ENCODE peak calls at places on chromosome 13, in eight cellular contexts. N is LNCaP clone FGC, X is transverse colon, V is WERI-Rb-1, Z is GM23338, G is NT2/D1, Q is HFF-Myc, O is Peyer's patch. B is an unnamed sample.

GRCh38 chr13:82654851-82655517 is 1227.3 kb downstream of the SLITRK1 start:
- DNase-seq in N (peak), X (peak), V (no peak), Z (no peak), G (no peak), Q (no peak), O (peak), B (no peak)

GRCh38 chr13:95039415-95039814 is 261.8 kb downstream of the ABCC4 start:
- DNase-seq in N (no peak), X (no peak), V (no peak), Z (no peak), G (no peak), Q (no peak), O (no peak), B (no peak)

GRCh38 chr13:91813255-91813654 is 414.8 kb downstream of the GPC5 start:
- DNase-seq in N (no peak), X (no peak), V (no peak), Z (no peak), G (no peak), Q (no peak), O (no peak), B (no peak)

GRCh38 chr13:49840667-49841066 is 48.2 kb upstream of the KPNA3 start:
- DNase-seq in N (no peak), X (no peak), V (no peak), Z (peak), G (peak), Q (no peak), O (no peak), B (no peak)

GRCh38 chr13:80873589-80873988 is 532.7 kb upstream of the SPRY2 start:
- DNase-seq in N (no peak), X (no peak), V (no peak), Z (no peak), G (no peak), Q (no peak), O (no peak), B (no peak)

GRCh38 chr13:31631716-31632115 is 107.6 kb upstream of the RXFP2 start:
- DNase-seq in N (no peak), X (no peak), V (no peak), Z (peak), G (no peak), Q (no peak), O (no peak), B (no peak)

GRCh38 chr13:39776439-39776838 is 121.0 kb downstream of the COG6 start:
- DNase-seq in N (no peak), X (no peak), V (no peak), Z (no peak), G (no peak), Q (peak), O (no peak), B (no peak)

GRCh38 chr13:37094840-37095239 is 10.6 kb downstream of the CSNK1A1L start:
- DNase-seq in N (no peak), X (no peak), V (no peak), Z (no peak), G (no peak), Q (no peak), O (no peak), B (no peak)

GRCh38 chr13:43877788-43878187 is 1.8 kb downstream of the CCDC122 start:
- DNase-seq in N (no peak), X (no peak), V (no peak), Z (no peak), G (no peak), Q (no peak), O (no peak), B (no peak)

GRCh38 chr13:111659236-111659635 is 338.8 kb downstream of the TEX29 start:
- DNase-seq in N (no peak), X (no peak), V (no peak), Z (no peak), G (no peak), Q (no peak), O (no peak), B (no peak)

GRCh38 chr13:110010433-110011135 is 224.2 kb upstream of the IRS2 start:
- DNase-seq in N (no peak), X (no peak), V (no peak), Z (no peak), G (no peak), Q (no peak), O (no peak), B (no peak)

GRCh38 chr13:45178349-45179142 is 22.3 kb downstream of the KCTD4 start:
- DNase-seq in N (no peak), X (no peak), V (no peak), Z (no peak), G (no peak), Q (no peak), O (no peak), B (peak)

GRCh38 chr13:33017410-33017929 is 1.2 kb downstream of the KL start:
- DNase-seq in N (no peak), X (peak), V (peak), Z (peak), G (no peak), Q (no peak), O (peak), B (peak)
- H3K4me3 ChIP-seq in N (no peak), X (no peak), V (peak), Z (peak), G (no peak), Q (no peak), O (peak), B (peak)

DNA sequence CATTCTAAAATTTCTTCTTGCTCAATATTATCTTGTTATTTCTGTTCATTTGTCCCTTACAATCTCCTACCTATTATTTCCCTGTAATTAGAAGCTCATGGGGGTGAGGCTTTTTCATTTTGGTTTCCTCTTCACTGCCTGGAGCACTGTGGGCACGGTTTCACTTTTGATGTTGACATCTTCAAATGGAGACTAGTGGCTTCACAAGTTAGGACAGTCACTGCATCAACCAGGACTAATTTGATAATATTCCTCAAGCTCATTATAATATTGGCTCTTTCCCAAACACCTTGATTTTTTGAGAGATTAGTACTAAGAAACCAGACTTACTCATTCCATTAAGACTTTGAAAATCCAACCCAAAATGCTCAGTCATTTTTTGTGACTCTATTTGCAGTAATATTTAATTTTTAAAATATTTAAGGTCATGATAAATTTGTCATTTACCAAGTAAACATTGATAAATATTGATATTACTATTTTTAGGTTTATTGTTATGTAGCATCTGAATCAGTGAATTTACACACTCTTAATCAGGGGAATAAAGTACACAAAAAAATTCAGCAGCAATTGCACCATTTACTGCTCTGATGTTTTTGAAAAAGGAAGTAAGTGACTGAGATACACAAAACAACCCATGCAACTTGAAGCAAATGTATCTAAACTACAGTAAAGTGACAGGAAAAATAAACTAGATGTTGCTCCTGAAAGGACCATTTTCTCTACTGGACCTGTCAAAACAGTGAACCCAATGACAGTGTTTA is 28.8 kb upstream of the RCBTB2 start:
- DNase-seq in N (no peak), X (no peak), V (no peak), Z (no peak), G (no peak), Q (no peak), O (no peak), B (no peak)
- H3K4me3 ChIP-seq in N (no peak), X (no peak), V (no peak), Z (no peak), G (no peak), Q (no peak), O (no peak), B (no peak)

GRCh38 chr13:21147827-21148226 is 28.5 kb downstream of the SKA3 start:
- DNase-seq in N (no peak), X (no peak), V (no peak), Z (peak), G (no peak), Q (no peak), O (no peak), B (no peak)

GRCh38 chr13:21137696-21138095 is 38.7 kb downstream of the SKA3 start:
- DNase-seq in N (no peak), X (no peak), V (no peak), Z (no peak), G (no peak), Q (no peak), O (no peak), B (no peak)

GRCh38 chr13:21139374-21139773 is 37.0 kb downstream of the SKA3 start:
- DNase-seq in N (no peak), X (peak), V (no peak), Z (no peak), G (no peak), Q (no peak), O (no peak), B (no peak)

GRCh38 chr13:21138561-21138960 is 37.8 kb downstream of the SKA3 start:
- DNase-seq in N (peak), X (no peak), V (no peak), Z (no peak), G (no peak), Q (no peak), O (no peak), B (no peak)

DNA sequence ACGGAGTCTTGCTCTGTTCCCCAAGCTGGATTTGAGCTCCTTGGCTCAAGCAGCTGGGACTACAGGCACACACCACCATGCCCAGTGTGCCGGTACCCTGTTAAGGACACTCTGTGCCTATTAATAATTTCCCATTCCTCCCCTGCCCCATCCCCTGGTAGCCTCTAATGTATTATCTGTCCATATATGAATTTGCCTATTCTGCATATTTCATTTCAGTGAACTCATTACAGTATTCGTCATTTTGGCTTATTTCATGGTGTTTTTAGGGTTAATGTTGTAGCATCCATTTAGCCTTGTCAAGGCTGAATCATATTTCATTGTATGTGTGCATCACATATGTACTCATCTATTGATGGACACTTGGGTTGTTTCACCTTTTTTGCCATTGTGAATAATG is 33.6 kb downstream of the SKA3 start:
- DNase-seq in N (no peak), X (no peak), V (no peak), Z (no peak), G (no peak), Q (no peak), O (no peak), B (no peak)
- H3K4me3 ChIP-seq in N (no peak), X (no peak), V (no peak), Z (peak), G (no peak), Q (peak), O (no peak), B (no peak)

GRCh38 chr13:97434417-97435296 is 688 bp downstream of the RAP2A start:
- DNase-seq in N (no peak), X (peak), V (peak), Z (peak), G (no peak), Q (no peak), O (peak), B (no peak)

GRCh38 chr13:97433727-97434416 is at the start of gene RAP2A:
- DNase-seq in N (peak), X (peak), V (peak), Z (peak), G (peak), Q (peak), O (peak), B (peak)

GRCh38 chr13:97436845-97437244 is 2.9 kb downstream of the RAP2A start:
- DNase-seq in N (no peak), X (no peak), V (no peak), Z (no peak), G (no peak), Q (no peak), O (no peak), B (no peak)

GRCh38 chr13:97435794-97436193 is 1.8 kb downstream of the RAP2A start:
- DNase-seq in N (no peak), X (no peak), V (no peak), Z (no peak), G (no peak), Q (no peak), O (no peak), B (no peak)

GRCh38 chr13:97435297-97435682 is 1.3 kb downstream of the RAP2A start:
- DNase-seq in N (no peak), X (no peak), V (no peak), Z (no peak), G (no peak), Q (no peak), O (no peak), B (no peak)
- H3K4me3 ChIP-seq in N (peak), X (peak), V (peak), Z (peak), G (peak), Q (peak), O (peak), B (peak)

GRCh38 chr13:52851153-52851962 is 2.9 kb upstream of the PCDH8 start:
- DNase-seq in N (no peak), X (peak), V (peak), Z (peak), G (peak), Q (no peak), O (peak), B (no peak)
- H3K4me3 ChIP-seq in N (peak), X (peak), V (peak), Z (peak), G (peak), Q (peak), O (peak), B (peak)

GRCh38 chr13:42277618-42278276 is 5.8 kb downstream of the AKAP11 start:
- DNase-seq in N (no peak), X (no peak), V (no peak), Z (no peak), G (no peak), Q (no peak), O (no peak), B (no peak)
- H3K4me3 ChIP-seq in N (no peak), X (no peak), V (no peak), Z (no peak), G (no peak), Q (no peak), O (no peak), B (no peak)

DNA sequence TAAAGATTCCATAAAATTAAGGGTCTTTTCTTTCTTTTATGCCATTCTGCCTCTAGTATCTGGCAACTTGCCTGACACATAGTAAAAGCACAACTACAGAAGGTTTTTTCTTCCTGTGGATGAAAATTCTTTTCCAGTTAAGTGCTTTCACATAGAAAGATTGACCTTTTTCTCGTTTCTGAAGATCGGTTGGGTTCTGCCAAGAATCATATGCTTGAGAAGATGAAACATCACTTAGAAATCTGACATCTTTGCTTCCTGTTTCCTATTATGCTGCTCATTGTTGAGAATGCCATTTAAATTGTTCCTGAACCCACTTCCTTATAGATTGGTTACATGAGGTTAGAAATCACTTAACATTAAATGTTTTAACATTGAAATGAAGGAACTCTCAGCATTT is 26.3 kb upstream of the SCEL start:
- DNase-seq in N (no peak), X (no peak), V (no peak), Z (no peak), G (no peak), Q (no peak), O (no peak), B (peak)
- H3K4me3 ChIP-seq in N (no peak), X (no peak), V (no peak), Z (no peak), G (no peak), Q (no peak), O (no peak), B (no peak)

DNA sequence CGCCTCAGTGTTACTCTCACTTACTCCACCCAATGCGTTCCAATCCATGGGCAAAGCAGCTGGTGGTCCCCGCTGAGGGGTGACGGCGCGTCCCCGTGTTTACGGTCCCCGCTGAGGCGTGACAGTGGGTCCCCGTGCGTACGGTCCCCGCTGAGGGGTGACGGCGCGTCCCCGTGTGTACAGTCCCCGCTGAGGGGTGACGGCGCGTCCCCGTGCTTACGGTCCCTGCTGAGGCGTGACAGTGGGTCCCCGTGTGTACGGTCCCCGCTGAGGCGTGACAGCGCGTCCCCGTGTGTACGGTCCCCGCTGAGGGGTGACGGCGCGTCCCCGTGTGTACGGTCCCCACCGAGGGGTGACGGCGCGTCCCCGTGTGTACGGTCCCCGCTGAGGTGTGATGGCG is 19.5 kb downstream of the CFAP97D2 start:
- DNase-seq in N (no peak), X (no peak), V (no peak), Z (no peak), G (no peak), Q (no peak), O (no peak), B (no peak)
- H3K4me3 ChIP-seq in N (no peak), X (no peak), V (no peak), Z (no peak), G (no peak), Q (no peak), O (no peak), B (no peak)

GRCh38 chr13:79295906-79296564 is 110.0 kb downstream of the RBM26 start:
- DNase-seq in N (no peak), X (no peak), V (no peak), Z (no peak), G (no peak), Q (no peak), O (no peak), B (no peak)
- H3K4me3 ChIP-seq in N (no peak), X (no peak), V (no peak), Z (no peak), G (no peak), Q (no peak), O (no peak), B (no peak)